ENCODE peak calls at places on chromosomes 7 and 10, in eight cellular contexts. I, B, J, V, M, C, F and E are unnamed samples.
A peak's percentile ranks its signal among the peaks of the same experiment; 100 is the strongest.

GRCh38 chr10:77680065-77680464 is 42.5 kb upstream of the KCNMA1 start:
- DNase-seq in I (no peak), J (no peak), B (no peak), V (no peak), F (no peak), C (no peak), M (no peak), E (no peak)

GRCh38 chr10:104054430-104054829 is 31.2 kb downstream of the COL17A1 start:
- DNase-seq in B (no peak), I (no peak), M (no peak), J (no peak), C (peak; percentile 58), V (no peak), F (no peak), E (no peak)

GRCh38 chr7:30986738-30987137 is 23.0 kb downstream of the GHRHR start:
- DNase-seq in I (no peak), J (no peak), V (no peak), B (no peak), C (no peak), M (no peak), F (no peak), E (peak; percentile 78)

GRCh38 chr7:40221836-40222235 is 87.0 kb downstream of the SUGCT start:
- DNase-seq in M (no peak), C (peak; percentile 62), I (no peak), F (no peak), V (no peak), B (no peak), J (no peak), E (no peak)

GRCh38 chr10:75103881-75104686 is 7.4 kb upstream of the SAMD8 start:
- DNase-seq in I (no peak), B (no peak), M (no peak), C (no peak), V (peak; percentile 76), F (no peak), J (no peak), E (peak; percentile 48)

GRCh38 chr7:125147047-125147446 is 217.4 kb upstream of the POT1 start:
- DNase-seq in V (no peak), J (no peak), C (no peak), I (no peak), M (no peak), F (no peak), B (no peak), E (no peak)

GRCh38 chr7:610141-610530 is 90.5 kb upstream of the PDGFA start:
- DNase-seq in B (no peak), F (no peak), M (no peak), J (no peak), C (no peak), I (no peak), V (no peak), E (no peak)

GRCh38 chr7:82443801-82444219 is 233 bp upstream of the CACNA2D1 start:
- DNase-seq in C (peak; percentile 5), F (peak; percentile 83), V (no peak), B (peak; percentile 88), I (no peak), M (no peak), J (peak; percentile 77), E (peak; percentile 92)

GRCh38 chr10:35794703-35795102 is 152.6 kb upstream of the FZD8 start:
- DNase-seq in I (no peak), C (no peak), B (no peak), M (no peak), F (no peak), V (no peak), J (no peak), E (no peak)

GRCh38 chr7:157837047-157837446 is 500.2 kb downstream of the DNAJB6 start:
- DNase-seq in I (no peak), M (no peak), B (no peak), F (no peak), C (no peak), V (no peak), J (no peak), E (no peak)

GRCh38 chr10:115624448-115624847 is 531.3 kb downstream of the ATRNL1 start:
- DNase-seq in J (no peak), C (no peak), M (no peak), V (no peak), B (no peak), I (no peak), F (no peak), E (no peak)

GRCh38 chr7:101668726-101669125 is 39.6 kb upstream of the MYL10 start:
- DNase-seq in J (no peak), I (no peak), B (no peak), V (no peak), M (no peak), F (no peak), C (no peak), E (no peak)

GRCh38 chr7:131493559-131493958 is 62.9 kb downstream of the PODXL start:
- DNase-seq in F (no peak), B (no peak), C (no peak), J (no peak), M (no peak), V (no peak), I (no peak), E (peak; percentile 63)
- H3K27ac ChIP-seq in F (no peak overlapping the region), B (no peak overlapping the region), C (no peak overlapping the region), J (no peak overlapping the region), M (no peak overlapping the region), V (no peak overlapping the region), I (no peak overlapping the region), E (peak overlapping the region; percentile 60)

DNA sequence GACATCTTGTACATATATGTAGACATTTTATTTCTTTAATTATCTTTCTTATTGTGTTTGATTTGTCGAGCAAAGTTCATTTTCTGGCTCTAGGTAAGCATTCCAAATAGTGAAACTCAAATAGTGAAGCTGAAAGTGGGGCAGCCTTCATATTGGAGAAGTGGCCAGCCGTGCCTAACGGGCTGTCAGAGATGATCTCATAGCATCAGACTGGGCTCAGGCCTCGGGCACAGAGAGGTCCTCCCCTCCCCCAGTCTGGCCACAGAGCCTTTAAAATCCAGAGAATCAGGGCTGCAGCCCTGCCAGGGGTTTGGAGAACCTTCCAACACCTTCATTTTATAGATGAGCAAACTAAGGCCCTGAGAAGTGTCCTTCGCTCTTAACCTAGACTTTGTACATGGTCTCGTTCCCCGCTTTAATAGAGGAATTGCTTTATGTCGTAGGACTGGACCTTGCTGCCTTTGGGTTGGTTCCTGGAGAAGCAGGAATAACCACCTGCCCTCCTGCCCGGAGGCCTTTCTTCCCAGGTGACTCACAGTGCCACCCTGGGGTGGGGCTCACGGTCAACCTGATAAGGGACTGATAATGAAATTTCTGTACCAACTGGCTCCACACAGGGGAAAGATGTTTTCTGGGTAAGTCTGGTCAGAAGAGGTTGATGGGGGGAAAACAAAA is 7.3 kb downstream of the TSPAN15 start:
- DNase-seq in M (peak; percentile 82), F (no peak), B (peak; percentile 30), V (no peak), C (peak; percentile 96), I (no peak), J (peak; percentile 88), E (peak; percentile 55)
- H3K27ac ChIP-seq in M (peak overlapping the region; percentile 69), F (no peak overlapping the region), B (no peak overlapping the region), V (no peak overlapping the region), C (peak overlapping the region; percentile 77), I (peak overlapping the region; percentile 48), J (peak overlapping the region; percentile 65), E (peak overlapping the region; percentile 55)

DNA sequence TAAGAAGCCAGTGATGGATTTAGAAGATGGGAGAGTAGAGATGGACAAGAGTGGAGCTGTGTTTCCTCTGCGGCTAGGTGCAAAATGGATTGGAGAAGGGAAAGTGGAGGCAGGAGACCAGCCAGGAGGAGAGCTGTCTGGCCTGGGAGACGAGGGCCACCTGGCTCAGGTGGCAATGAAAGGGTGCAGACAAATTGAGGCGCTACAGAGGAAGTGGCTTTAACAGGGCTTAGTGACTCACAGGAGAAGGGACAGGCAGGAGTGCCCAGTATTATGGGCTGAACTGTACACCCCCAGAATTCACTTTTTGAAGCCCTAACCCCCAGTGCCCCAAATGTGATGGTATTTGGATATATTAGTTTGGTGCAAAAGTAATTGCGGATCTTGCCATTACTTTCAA is 65.6 kb upstream of the DUSP5 start:
- DNase-seq in F (no peak), C (no peak), B (no peak), I (no peak), V (no peak), J (no peak), M (no peak), E (no peak)
- H3K27ac ChIP-seq in F (no peak overlapping the region), C (no peak overlapping the region), B (no peak overlapping the region), I (no peak overlapping the region), V (no peak overlapping the region), J (no peak overlapping the region), M (no peak overlapping the region), E (no peak overlapping the region)

GRCh38 chr7:36506130-36506794 is 116.6 kb downstream of the ANLN start:
- DNase-seq in C (no peak), M (no peak), J (no peak), V (no peak), I (no peak), B (no peak), F (no peak), E (no peak)
- H3K27ac ChIP-seq in C (no peak overlapping the region), M (no peak overlapping the region), J (no peak overlapping the region), V (no peak overlapping the region), I (peak overlapping the region; percentile 20), B (no peak overlapping the region), F (no peak overlapping the region), E (no peak overlapping the region)

GRCh38 chr10:79940431-79940830 is 8.5 kb downstream of the SFTPD start:
- DNase-seq in C (no peak), I (no peak), B (no peak), F (no peak), J (no peak), M (no peak), V (no peak), E (no peak)
- H3K27ac ChIP-seq in C (no peak overlapping the region), I (no peak overlapping the region), B (no peak overlapping the region), F (no peak overlapping the region), J (no peak overlapping the region), M (no peak overlapping the region), V (peak overlapping the region; percentile 81), E (no peak overlapping the region)

GRCh38 chr7:151425670-151426075 is 14.3 kb downstream of the CRYGN start:
- DNase-seq in V (no peak), F (peak; percentile 64), B (no peak), J (no peak), M (no peak), I (no peak), C (peak; percentile 57), E (peak; percentile 43)
- H3K27ac ChIP-seq in V (no peak overlapping the region), F (peak overlapping the region; percentile 82), B (peak overlapping the region; percentile 37), J (no peak overlapping the region), M (peak overlapping the region; percentile 87), I (peak overlapping the region; percentile 81), C (no peak overlapping the region), E (no peak overlapping the region)